ENCODE peak calls at places on chromosomes 3 and 15, in six cellular contexts. One of them, this sample, is unnamed.
A peak's percentile ranks its signal among the peaks of the same experiment; 100 is the strongest.

GRCh38 chr3:102037209-102037608 is 187.9 kb downstream of the NFKBIZ start:
- DNase-seq in HepG2: no peak
- DNase-seq in GM12878: no peak
- DNase-seq in HEK293T: no peak
- DNase-seq in IMR-90: peak; percentile 18
- DNase-seq in K562: no peak
- DNase-seq in this sample: no peak

GRCh38 chr3:177894021-177894690 is 642.1 kb upstream of the KCNMB2 start:
- DNase-seq in GM12878: no peak
- DNase-seq in HEK293T: no peak
- DNase-seq in K562: no peak
- DNase-seq in HepG2: no peak
- DNase-seq in IMR-90: no peak
- DNase-seq in this sample: no peak

GRCh38 chr3:178001670-178002101 is 534.5 kb upstream of the KCNMB2 start:
- DNase-seq in GM12878: no peak
- DNase-seq in HEK293T: no peak
- DNase-seq in IMR-90: no peak
- DNase-seq in K562: no peak
- DNase-seq in HepG2: no peak
- DNase-seq in this sample: no peak

GRCh38 chr15:85582719-85583089 is 202.3 kb downstream of the AKAP13 start:
- DNase-seq in K562: peak; percentile 46
- DNase-seq in GM12878: peak; percentile 28
- DNase-seq in HEK293T: no peak
- DNase-seq in HepG2: no peak
- DNase-seq in IMR-90: peak; percentile 46
- DNase-seq in this sample: no peak

GRCh38 chr15:96783746-96784145 is 453.2 kb downstream of the NR2F2 start:
- DNase-seq in K562: no peak
- DNase-seq in HEK293T: no peak
- DNase-seq in IMR-90: no peak
- DNase-seq in GM12878: no peak
- DNase-seq in HepG2: no peak
- DNase-seq in this sample: no peak

GRCh38 chr15:49696441-49696840 is 75.6 kb downstream of the DTWD1 start:
- DNase-seq in K562: no peak
- DNase-seq in GM12878: no peak
- DNase-seq in HEK293T: no peak
- DNase-seq in HepG2: no peak
- DNase-seq in IMR-90: peak; percentile 80
- DNase-seq in this sample: no peak

GRCh38 chr15:78195735-78196201 is 38.6 kb downstream of the ACSBG1 start:
- DNase-seq in K562: peak; percentile 75
- DNase-seq in HepG2: peak; percentile 10
- DNase-seq in GM12878: no peak
- DNase-seq in IMR-90: no peak
- DNase-seq in HEK293T: peak; percentile 75
- DNase-seq in this sample: peak; percentile 78

GRCh38 chr15:95921404-95921803 is 409.1 kb upstream of the NR2F2 start:
- DNase-seq in IMR-90: no peak
- DNase-seq in K562: no peak
- DNase-seq in HEK293T: no peak
- DNase-seq in GM12878: no peak
- DNase-seq in HepG2: no peak
- DNase-seq in this sample: no peak

GRCh38 chr3:58333206-58334012 is 717 bp downstream of the PXK start:
- DNase-seq in K562: peak; percentile 21
- DNase-seq in HepG2: no peak
- DNase-seq in IMR-90: no peak
- DNase-seq in GM12878: no peak
- DNase-seq in HEK293T: peak; percentile 36
- DNase-seq in this sample: peak; percentile 13

GRCh38 chr3:146156801-146157310 is 4.1 kb downstream of the PLOD2 start:
- DNase-seq in K562: no peak
- DNase-seq in IMR-90: no peak
- DNase-seq in HEK293T: no peak
- DNase-seq in GM12878: no peak
- DNase-seq in HepG2: no peak
- DNase-seq in this sample: no peak

GRCh38 chr3:43268636-43269035 is 17.7 kb upstream of the SNRK start:
- DNase-seq in GM12878: no peak
- DNase-seq in HEK293T: no peak
- DNase-seq in IMR-90: no peak
- DNase-seq in HepG2: no peak
- DNase-seq in K562: no peak
- DNase-seq in this sample: no peak

GRCh38 chr15:74817370-74817737 is 4.7 kb downstream of the LMAN1L start:
- DNase-seq in K562: no peak
- DNase-seq in IMR-90: peak; percentile 16
- DNase-seq in HepG2: peak; percentile 56
- DNase-seq in GM12878: no peak
- DNase-seq in HEK293T: no peak
- DNase-seq in this sample: no peak

GRCh38 chr3:31167666-31168065 is 273.2 kb upstream of the GADL1 start:
- DNase-seq in K562: no peak
- DNase-seq in GM12878: no peak
- DNase-seq in HepG2: no peak
- DNase-seq in HEK293T: no peak
- DNase-seq in IMR-90: peak; percentile 2
- DNase-seq in this sample: no peak

GRCh38 chr15:72835289-72835890 is 51.8 kb upstream of the ADPGK start:
- DNase-seq in HEK293T: peak; percentile 31
- DNase-seq in IMR-90: no peak
- DNase-seq in GM12878: no peak
- DNase-seq in K562: no peak
- DNase-seq in HepG2: peak; percentile 4
- DNase-seq in this sample: no peak

GRCh38 chr3:171967137-171967783 is 72.1 kb upstream of the FNDC3B start:
- DNase-seq in GM12878: no peak
- DNase-seq in IMR-90: peak; percentile 90
- DNase-seq in HEK293T: no peak
- DNase-seq in HepG2: peak; percentile 96
- DNase-seq in K562: peak; percentile 56
- DNase-seq in this sample: peak; percentile 92

GRCh38 chr15:100598655-100599054 is 3.3 kb downstream of the LINS1 start:
- DNase-seq in HEK293T: no peak
- DNase-seq in IMR-90: no peak
- DNase-seq in K562: no peak
- DNase-seq in GM12878: no peak
- DNase-seq in HepG2: no peak
- DNase-seq in this sample: no peak

GRCh38 chr15:71374607-71375352 is 259.5 kb downstream of the THSD4 start:
- DNase-seq in IMR-90: peak; percentile 82
- DNase-seq in K562: no peak
- DNase-seq in HepG2: no peak
- DNase-seq in HEK293T: no peak
- DNase-seq in GM12878: no peak
- DNase-seq in this sample: no peak

GRCh38 chr15:70763950-70764730 is 782 bp upstream of the UACA start:
- DNase-seq in IMR-90: no peak
- DNase-seq in HepG2: no peak
- DNase-seq in K562: no peak
- DNase-seq in HEK293T: no peak
- DNase-seq in GM12878: no peak
- DNase-seq in this sample: no peak

GRCh38 chr15:78997981-78998499 is 53.2 kb upstream of the CTSH start:
- DNase-seq in K562: no peak
- DNase-seq in GM12878: no peak
- DNase-seq in IMR-90: no peak
- DNase-seq in HEK293T: no peak
- DNase-seq in HepG2: no peak
- DNase-seq in this sample: no peak

GRCh38 chr15:58043192-58043903 is 22.2 kb downstream of the ALDH1A2 start:
- DNase-seq in K562: no peak
- DNase-seq in GM12878: no peak
- DNase-seq in HepG2: peak; percentile 27
- DNase-seq in IMR-90: peak; percentile 39
- DNase-seq in HEK293T: no peak
- DNase-seq in this sample: peak; percentile 28

GRCh38 chr15:69806287-69806915 is 291.3 kb downstream of the TLE3 start:
- DNase-seq in HepG2: no peak
- DNase-seq in HEK293T: no peak
- DNase-seq in IMR-90: no peak
- DNase-seq in GM12878: no peak
- DNase-seq in K562: no peak
- DNase-seq in this sample: no peak

GRCh38 chr15:71679223-71680078 is 130.9 kb upstream of the NR2E3 start:
- DNase-seq in IMR-90: peak; percentile 83
- DNase-seq in GM12878: no peak
- DNase-seq in K562: no peak
- DNase-seq in HepG2: peak; percentile 40
- DNase-seq in HEK293T: no peak
- DNase-seq in this sample: no peak

GRCh38 chr3:102180291-102180931 is 254.4 kb upstream of the ZPLD1 start:
- DNase-seq in HEK293T: no peak
- DNase-seq in IMR-90: peak; percentile 95
- DNase-seq in HepG2: no peak
- DNase-seq in GM12878: no peak
- DNase-seq in K562: no peak
- DNase-seq in this sample: no peak

GRCh38 chr15:81387629-81388430 is 13.8 kb upstream of the TMC3 start:
- DNase-seq in GM12878: no peak
- DNase-seq in HEK293T: no peak
- DNase-seq in HepG2: no peak
- DNase-seq in K562: no peak
- DNase-seq in IMR-90: no peak
- DNase-seq in this sample: no peak

GRCh38 chr15:81386947-81387346 is 12.9 kb upstream of the TMC3 start:
- DNase-seq in GM12878: no peak
- DNase-seq in HEK293T: no peak
- DNase-seq in K562: no peak
- DNase-seq in HepG2: no peak
- DNase-seq in IMR-90: peak; percentile 64
- DNase-seq in this sample: no peak

GRCh38 chr15:81388431-81388760 is 14.4 kb upstream of the TMC3 start:
- DNase-seq in IMR-90: no peak
- DNase-seq in K562: no peak
- DNase-seq in GM12878: no peak
- DNase-seq in HepG2: no peak
- DNase-seq in HEK293T: no peak
- DNase-seq in this sample: no peak

GRCh38 chr15:81394609-81395008 is 20.6 kb upstream of the TMC3 start:
- DNase-seq in K562: no peak
- DNase-seq in HEK293T: no peak
- DNase-seq in IMR-90: no peak
- DNase-seq in HepG2: no peak
- DNase-seq in GM12878: no peak
- DNase-seq in this sample: no peak

DNA sequence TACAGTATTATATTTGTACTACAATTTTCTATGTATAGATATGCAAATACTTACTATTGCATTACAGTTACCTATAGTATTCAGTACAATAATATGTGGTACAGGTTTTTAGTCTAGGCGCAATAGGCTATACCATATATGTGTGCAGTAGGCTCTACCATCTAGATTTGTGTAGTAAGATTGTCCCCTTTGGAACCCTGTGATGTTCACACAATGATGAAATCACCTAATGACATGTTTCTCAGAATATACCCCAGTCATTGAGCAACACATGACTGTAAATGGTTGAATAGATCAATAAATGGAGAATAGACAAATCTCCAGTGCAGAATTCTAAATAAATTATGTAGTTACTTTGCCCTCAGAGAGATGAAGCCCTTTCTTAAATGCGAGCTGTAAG is 17.6 kb upstream of the TMC3 start:
- DNase-seq in IMR-90: no peak
- DNase-seq in HepG2: no peak
- DNase-seq in K562: no peak
- DNase-seq in HEK293T: no peak
- DNase-seq in GM12878: no peak
- DNase-seq in this sample: no peak
- TF ChIP-seq BHLHE40 in IMR-90: no peak
- TF ChIP-seq BHLHE40 in HepG2: no peak
- TF ChIP-seq BHLHE40 in K562: no peak
- TF ChIP-seq BHLHE40 in HEK293T: no peak
- TF ChIP-seq BHLHE40 in GM12878: no peak
- TF ChIP-seq BHLHE40 in this sample: no peak

DNA sequence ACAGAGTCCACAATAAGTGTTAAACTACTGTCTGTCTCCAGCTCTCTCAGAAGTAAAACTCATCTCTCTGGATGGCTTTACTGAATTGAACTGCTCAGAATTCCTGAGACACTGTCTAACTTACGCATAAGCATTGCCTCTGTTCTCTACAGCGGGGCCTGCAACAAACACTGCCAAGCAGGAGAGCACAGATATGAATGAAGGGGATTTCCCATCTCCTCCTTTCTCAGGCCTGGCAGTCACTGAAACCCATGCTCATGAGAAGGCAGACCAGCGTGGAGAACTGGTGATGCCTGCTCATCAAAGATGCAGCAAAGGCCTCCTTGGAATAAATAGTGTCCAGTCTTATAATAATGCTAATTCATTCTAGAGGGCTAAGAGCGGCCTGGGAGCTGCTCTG is 10.3 kb downstream of the RASGRP1 start:
- DNase-seq in K562: no peak
- DNase-seq in HEK293T: no peak
- DNase-seq in GM12878: no peak
- DNase-seq in IMR-90: peak; percentile 82
- DNase-seq in HepG2: no peak
- DNase-seq in this sample: no peak
- TF ChIP-seq BHLHE40 in K562: no peak
- TF ChIP-seq BHLHE40 in HEK293T: no peak
- TF ChIP-seq BHLHE40 in GM12878: no peak
- TF ChIP-seq BHLHE40 in IMR-90: no peak
- TF ChIP-seq BHLHE40 in HepG2: no peak
- TF ChIP-seq BHLHE40 in this sample: no peak

GRCh38 chr3:13114811-13115615 is 41.8 kb upstream of the IQSEC1 start:
- DNase-seq in HepG2: no peak
- DNase-seq in GM12878: no peak
- DNase-seq in HEK293T: no peak
- DNase-seq in IMR-90: no peak
- DNase-seq in K562: no peak
- DNase-seq in this sample: no peak

GRCh38 chr3:13112521-13113345 is 39.5 kb upstream of the IQSEC1 start:
- DNase-seq in HepG2: no peak
- DNase-seq in GM12878: no peak
- DNase-seq in IMR-90: no peak
- DNase-seq in K562: no peak
- DNase-seq in HEK293T: no peak
- DNase-seq in this sample: no peak

GRCh38 chr3:13111874-13112520 is 38.8 kb upstream of the IQSEC1 start:
- DNase-seq in HepG2: peak; percentile 51
- DNase-seq in HEK293T: no peak
- DNase-seq in K562: no peak
- DNase-seq in IMR-90: no peak
- DNase-seq in GM12878: no peak
- DNase-seq in this sample: no peak

GRCh38 chr3:13115616-13115910 is 42.3 kb upstream of the IQSEC1 start:
- DNase-seq in GM12878: no peak
- DNase-seq in HepG2: no peak
- DNase-seq in K562: no peak
- DNase-seq in IMR-90: no peak
- DNase-seq in HEK293T: no peak
- DNase-seq in this sample: no peak

GRCh38 chr3:13113346-13114335 is 40.4 kb upstream of the IQSEC1 start:
- DNase-seq in GM12878: no peak
- DNase-seq in K562: no peak
- DNase-seq in IMR-90: no peak
- DNase-seq in HEK293T: no peak
- DNase-seq in HepG2: no peak
- DNase-seq in this sample: no peak
- TF ChIP-seq BHLHE40 in GM12878: no peak
- TF ChIP-seq BHLHE40 in K562: no peak
- TF ChIP-seq BHLHE40 in IMR-90: no peak
- TF ChIP-seq BHLHE40 in HEK293T: no peak
- TF ChIP-seq BHLHE40 in HepG2: no peak
- TF ChIP-seq BHLHE40 in this sample: no peak

GRCh38 chr15:36818260-36818659 is 238.8 kb downstream of the CDIN1 start:
- DNase-seq in HEK293T: no peak
- DNase-seq in IMR-90: no peak
- DNase-seq in GM12878: no peak
- DNase-seq in K562: peak; percentile 38
- DNase-seq in HepG2: no peak
- DNase-seq in this sample: no peak
- TF ChIP-seq BHLHE40 in HEK293T: no peak
- TF ChIP-seq BHLHE40 in IMR-90: no peak
- TF ChIP-seq BHLHE40 in GM12878: no peak
- TF ChIP-seq BHLHE40 in K562: no peak
- TF ChIP-seq BHLHE40 in HepG2: no peak
- TF ChIP-seq BHLHE40 in this sample: no peak